ENCODE peak calls at places on chromosomes 4 and X, in ten cellular contexts. One of them, this sample, is unnamed.

GRCh38 chr4:67327245-67327860 is 217.9 kb downstream of the CENPC start:
- DNase-seq in RWPE2: no peak
- DNase-seq in right atrium auricular region: peak; percentile 69
- DNase-seq in tibial nerve: peak; percentile 26
- DNase-seq in dorsolateral prefrontal cortex: peak; percentile 40
- DNase-seq in astrocyte: peak; percentile 16
- DNase-seq in adrenal gland: peak; percentile 78
- DNase-seq in body of pancreas: peak; percentile 66
- DNase-seq in tibial artery: peak; percentile 48
- DNase-seq in RWPE1: peak; percentile 79
- DNase-seq in this sample: peak; percentile 40

GRCh38 chr4:16897991-16898827 is at the start of gene LDB2:
- DNase-seq in RWPE2: no peak
- DNase-seq in right atrium auricular region: peak; percentile 75
- DNase-seq in tibial nerve: peak; percentile 51
- DNase-seq in dorsolateral prefrontal cortex: peak; percentile 68
- DNase-seq in astrocyte: peak; percentile 91
- DNase-seq in adrenal gland: peak; percentile 49
- DNase-seq in body of pancreas: peak; percentile 51
- DNase-seq in tibial artery: peak; percentile 66
- DNase-seq in RWPE1: no peak
- DNase-seq in this sample: peak; percentile 83

GRCh38 chrX:110346681-110347080 is 12.0 kb upstream of the RTL9 start:
- DNase-seq in RWPE2: no peak
- DNase-seq in right atrium auricular region: no peak
- DNase-seq in tibial nerve: no peak
- DNase-seq in dorsolateral prefrontal cortex: no peak
- DNase-seq in astrocyte: no peak
- DNase-seq in adrenal gland: no peak
- DNase-seq in body of pancreas: peak; percentile 10
- DNase-seq in tibial artery: no peak
- DNase-seq in RWPE1: no peak
- DNase-seq in this sample: peak; percentile 3

GRCh38 chrX:66110112-66110511 is 53.9 kb upstream of the HEPH start:
- DNase-seq in RWPE2: no peak
- DNase-seq in right atrium auricular region: no peak
- DNase-seq in tibial nerve: no peak
- DNase-seq in dorsolateral prefrontal cortex: no peak
- DNase-seq in astrocyte: no peak
- DNase-seq in adrenal gland: peak; percentile 29
- DNase-seq in body of pancreas: peak; percentile 2
- DNase-seq in tibial artery: no peak
- DNase-seq in RWPE1: peak; percentile 11
- DNase-seq in this sample: no peak

GRCh38 chr4:104915373-104915772 is 231.3 kb upstream of the TET2 start:
- DNase-seq in RWPE2: no peak
- DNase-seq in right atrium auricular region: no peak
- DNase-seq in tibial nerve: no peak
- DNase-seq in dorsolateral prefrontal cortex: no peak
- DNase-seq in astrocyte: no peak
- DNase-seq in adrenal gland: no peak
- DNase-seq in body of pancreas: no peak
- DNase-seq in tibial artery: no peak
- DNase-seq in RWPE1: no peak
- DNase-seq in this sample: no peak

GRCh38 chr4:7772708-7773385 is 166.8 kb downstream of the AFAP1 start:
- DNase-seq in RWPE2: peak; percentile 62
- DNase-seq in right atrium auricular region: peak; percentile 72
- DNase-seq in tibial nerve: peak; percentile 55
- DNase-seq in dorsolateral prefrontal cortex: no peak
- DNase-seq in astrocyte: no peak
- DNase-seq in adrenal gland: peak; percentile 46
- DNase-seq in body of pancreas: peak; percentile 30
- DNase-seq in tibial artery: peak; percentile 35
- DNase-seq in RWPE1: no peak
- DNase-seq in this sample: peak; percentile 61

GRCh38 chr4:183241771-183242170 is 78.3 kb downstream of the CLDN22 start:
- DNase-seq in RWPE2: no peak
- DNase-seq in right atrium auricular region: no peak
- DNase-seq in tibial nerve: no peak
- DNase-seq in dorsolateral prefrontal cortex: no peak
- DNase-seq in astrocyte: peak; percentile 13
- DNase-seq in adrenal gland: no peak
- DNase-seq in body of pancreas: no peak
- DNase-seq in tibial artery: no peak
- DNase-seq in RWPE1: no peak
- DNase-seq in this sample: no peak

GRCh38 chr4:68391451-68391850 is 41.6 kb upstream of the YTHDC1 start:
- DNase-seq in RWPE2: no peak
- DNase-seq in right atrium auricular region: no peak
- DNase-seq in tibial nerve: no peak
- DNase-seq in dorsolateral prefrontal cortex: no peak
- DNase-seq in astrocyte: no peak
- DNase-seq in adrenal gland: no peak
- DNase-seq in body of pancreas: no peak
- DNase-seq in tibial artery: no peak
- DNase-seq in RWPE1: no peak
- DNase-seq in this sample: no peak

GRCh38 chr4:100497729-100498250 is 20.0 kb downstream of the EMCN start:
- DNase-seq in RWPE2: no peak
- DNase-seq in right atrium auricular region: no peak
- DNase-seq in tibial nerve: no peak
- DNase-seq in dorsolateral prefrontal cortex: no peak
- DNase-seq in astrocyte: peak; percentile 30
- DNase-seq in adrenal gland: no peak
- DNase-seq in body of pancreas: no peak
- DNase-seq in tibial artery: no peak
- DNase-seq in RWPE1: no peak
- DNase-seq in this sample: no peak

GRCh38 chrX:105328773-105329172 is 108.3 kb upstream of the TEX13A start:
- DNase-seq in RWPE2: no peak
- DNase-seq in right atrium auricular region: no peak
- DNase-seq in tibial nerve: no peak
- DNase-seq in dorsolateral prefrontal cortex: no peak
- DNase-seq in astrocyte: no peak
- DNase-seq in adrenal gland: no peak
- DNase-seq in body of pancreas: no peak
- DNase-seq in tibial artery: no peak
- DNase-seq in RWPE1: no peak
- DNase-seq in this sample: no peak

GRCh38 chr4:182062936-182063335 is 180.3 kb upstream of the TENM3 start:
- DNase-seq in RWPE2: no peak
- DNase-seq in right atrium auricular region: no peak
- DNase-seq in tibial nerve: no peak
- DNase-seq in dorsolateral prefrontal cortex: no peak
- DNase-seq in astrocyte: peak; percentile 95
- DNase-seq in adrenal gland: no peak
- DNase-seq in body of pancreas: no peak
- DNase-seq in tibial artery: no peak
- DNase-seq in RWPE1: peak; percentile 76
- DNase-seq in this sample: no peak

GRCh38 chr4:3605491-3605890 is 73.3 kb upstream of the LRPAP1 start:
- DNase-seq in RWPE2: no peak
- DNase-seq in right atrium auricular region: no peak
- DNase-seq in tibial nerve: no peak
- DNase-seq in dorsolateral prefrontal cortex: peak; percentile 24
- DNase-seq in astrocyte: no peak
- DNase-seq in adrenal gland: no peak
- DNase-seq in body of pancreas: no peak
- DNase-seq in tibial artery: no peak
- DNase-seq in RWPE1: no peak
- DNase-seq in this sample: no peak

GRCh38 chr4:78684196-78685079 is 91.7 kb upstream of the BMP2K start:
- DNase-seq in RWPE2: no peak
- DNase-seq in right atrium auricular region: no peak
- DNase-seq in tibial nerve: no peak
- DNase-seq in dorsolateral prefrontal cortex: no peak
- DNase-seq in astrocyte: peak; percentile 64
- DNase-seq in adrenal gland: no peak
- DNase-seq in body of pancreas: no peak
- DNase-seq in tibial artery: no peak
- DNase-seq in RWPE1: no peak
- DNase-seq in this sample: no peak

GRCh38 chr4:37453361-37454262 is 209.1 kb downstream of the NWD2 start:
- DNase-seq in RWPE2: peak; percentile 56
- DNase-seq in right atrium auricular region: no peak
- DNase-seq in tibial nerve: peak; percentile 15
- DNase-seq in dorsolateral prefrontal cortex: peak; percentile 85
- DNase-seq in astrocyte: peak; percentile 8
- DNase-seq in adrenal gland: peak; percentile 35
- DNase-seq in body of pancreas: peak; percentile 78
- DNase-seq in tibial artery: peak; percentile 30
- DNase-seq in RWPE1: peak; percentile 66
- DNase-seq in this sample: peak; percentile 53

GRCh38 chrX:50100188-50100587 is 100.6 kb downstream of the AKAP4 start:
- DNase-seq in RWPE2: no peak
- DNase-seq in right atrium auricular region: no peak
- DNase-seq in tibial nerve: no peak
- DNase-seq in dorsolateral prefrontal cortex: no peak
- DNase-seq in astrocyte: no peak
- DNase-seq in adrenal gland: no peak
- DNase-seq in body of pancreas: no peak
- DNase-seq in tibial artery: no peak
- DNase-seq in RWPE1: peak; percentile 4
- DNase-seq in this sample: no peak
- TF ChIP-seq CTCF in RWPE2: peak; percentile 17
- TF ChIP-seq CTCF in right atrium auricular region: no peak
- TF ChIP-seq CTCF in tibial nerve: peak; percentile 10
- TF ChIP-seq CTCF in dorsolateral prefrontal cortex: peak; percentile 36
- TF ChIP-seq CTCF in astrocyte: peak; percentile 4
- TF ChIP-seq CTCF in adrenal gland: peak; percentile 46
- TF ChIP-seq CTCF in body of pancreas: peak; percentile 44
- TF ChIP-seq CTCF in tibial artery: no peak
- TF ChIP-seq CTCF in RWPE1: no peak
- TF ChIP-seq CTCF in this sample: peak; percentile 30

GRCh38 chrX:10579753-10580060 is 40.7 kb downstream of the MID1 start:
- DNase-seq in RWPE2: no peak
- DNase-seq in right atrium auricular region: no peak
- DNase-seq in tibial nerve: no peak
- DNase-seq in dorsolateral prefrontal cortex: no peak
- DNase-seq in astrocyte: peak; percentile 68
- DNase-seq in adrenal gland: no peak
- DNase-seq in body of pancreas: no peak
- DNase-seq in tibial artery: no peak
- DNase-seq in RWPE1: no peak
- DNase-seq in this sample: no peak
- H3K27ac ChIP-seq in RWPE2: peak overlapping the region; percentile 92
- H3K27ac ChIP-seq in right atrium auricular region: peak overlapping the region; percentile 26
- H3K27ac ChIP-seq in tibial nerve: peak overlapping the region; percentile 65
- H3K27ac ChIP-seq in dorsolateral prefrontal cortex: no peak overlapping the region
- H3K27ac ChIP-seq in astrocyte: peak overlapping the region; percentile 98
- H3K27ac ChIP-seq in adrenal gland: no peak overlapping the region
- H3K27ac ChIP-seq in body of pancreas: peak overlapping the region; percentile 65
- H3K27ac ChIP-seq in tibial artery: no peak overlapping the region
- H3K27ac ChIP-seq in RWPE1: no peak overlapping the region
- H3K27ac ChIP-seq in this sample: no peak overlapping the region

GRCh38 chrX:46836701-46837542 is at the start of gene RP2:
- DNase-seq in RWPE2: peak; percentile 86
- DNase-seq in right atrium auricular region: peak; percentile 94
- DNase-seq in tibial nerve: peak; percentile 80
- DNase-seq in dorsolateral prefrontal cortex: peak; percentile 92
- DNase-seq in astrocyte: peak; percentile 91
- DNase-seq in adrenal gland: peak; percentile 92
- DNase-seq in body of pancreas: peak; percentile 95
- DNase-seq in tibial artery: peak; percentile 93
- DNase-seq in RWPE1: peak; percentile 81
- DNase-seq in this sample: peak; percentile 91
- TF ChIP-seq CTCF in RWPE2: no peak
- TF ChIP-seq CTCF in right atrium auricular region: no peak
- TF ChIP-seq CTCF in tibial nerve: peak; percentile 24
- TF ChIP-seq CTCF in dorsolateral prefrontal cortex: peak; percentile 15
- TF ChIP-seq CTCF in astrocyte: no peak
- TF ChIP-seq CTCF in adrenal gland: no peak
- TF ChIP-seq CTCF in body of pancreas: peak; percentile 52
- TF ChIP-seq CTCF in tibial artery: peak; percentile 17
- TF ChIP-seq CTCF in RWPE1: no peak
- TF ChIP-seq CTCF in this sample: peak; percentile 32

GRCh38 chrX:108735680-108736508 is 469 bp downstream of the IRS4 start:
- DNase-seq in RWPE2: no peak
- DNase-seq in right atrium auricular region: no peak
- DNase-seq in tibial nerve: no peak
- DNase-seq in dorsolateral prefrontal cortex: peak; percentile 44
- DNase-seq in astrocyte: peak; percentile 2
- DNase-seq in adrenal gland: no peak
- DNase-seq in body of pancreas: no peak
- DNase-seq in tibial artery: no peak
- DNase-seq in RWPE1: no peak
- DNase-seq in this sample: no peak
- H3K27ac ChIP-seq in RWPE2: no peak overlapping the region
- H3K27ac ChIP-seq in right atrium auricular region: no peak overlapping the region
- H3K27ac ChIP-seq in tibial nerve: peak overlapping the region; percentile 67
- H3K27ac ChIP-seq in dorsolateral prefrontal cortex: no peak overlapping the region
- H3K27ac ChIP-seq in astrocyte: no peak overlapping the region
- H3K27ac ChIP-seq in adrenal gland: no peak overlapping the region
- H3K27ac ChIP-seq in body of pancreas: no peak overlapping the region
- H3K27ac ChIP-seq in tibial artery: no peak overlapping the region
- H3K27ac ChIP-seq in RWPE1: no peak overlapping the region
- H3K27ac ChIP-seq in this sample: no peak overlapping the region

GRCh38 chr4:112327950-112328349 is 30.8 kb downstream of the ALPK1 start:
- DNase-seq in RWPE2: no peak
- DNase-seq in right atrium auricular region: no peak
- DNase-seq in tibial nerve: no peak
- DNase-seq in dorsolateral prefrontal cortex: no peak
- DNase-seq in astrocyte: peak; percentile 21
- DNase-seq in adrenal gland: no peak
- DNase-seq in body of pancreas: no peak
- DNase-seq in tibial artery: no peak
- DNase-seq in RWPE1: peak; percentile 37
- DNase-seq in this sample: no peak
- TF ChIP-seq CTCF in RWPE2: peak; percentile 69
- TF ChIP-seq CTCF in right atrium auricular region: no peak
- TF ChIP-seq CTCF in tibial nerve: peak; percentile 38
- TF ChIP-seq CTCF in dorsolateral prefrontal cortex: peak; percentile 56
- TF ChIP-seq CTCF in astrocyte: peak; percentile 51
- TF ChIP-seq CTCF in adrenal gland: peak; percentile 54
- TF ChIP-seq CTCF in body of pancreas: peak; percentile 50
- TF ChIP-seq CTCF in tibial artery: no peak
- TF ChIP-seq CTCF in RWPE1: peak; percentile 49
- TF ChIP-seq CTCF in this sample: peak; percentile 43

This sample was measured in heart right ventricle.